ENCODE peak calls at places on chromosomes 12 and 14, in seven cellular contexts. C is MM.1S, P is neuronal stem cell, X is neural progenitor cell, R is fibroblast of lung, F is H9, E is SK-N-SH. Q is an unnamed sample.

GRCh38 chr12:60494249-60494648 is 898.4 kb downstream of the SLC16A7 start:
- DNase-seq in P (no peak), E (peak; percentile 0), C (peak; percentile 25), X (peak; percentile 40), R (peak; percentile 45), F (no peak), Q (peak; percentile 77)

GRCh38 chr14:90518941-90519256 is 122.1 kb downstream of the CALM1 start:
- DNase-seq in R (no peak), F (peak; percentile 68), X (peak; percentile 47), C (peak; percentile 8), P (no peak), E (no peak), Q (peak; percentile 52)

GRCh38 chr12:50924131-50924438 is 28.3 kb upstream of the HIGD1C start:
- DNase-seq in E (no peak), X (no peak), F (peak; percentile 37), P (no peak), C (no peak), R (no peak), Q (peak; percentile 6)

GRCh38 chr12:51598156-51598555 is 7.1 kb downstream of the SCN8A start:
- DNase-seq in X (no peak), R (no peak), P (no peak), F (no peak), C (no peak), E (no peak), Q (no peak)

GRCh38 chr14:58747181-58747580 is 109.4 kb downstream of the DACT1 start:
- DNase-seq in C (no peak), F (no peak), R (peak; percentile 96), P (no peak), X (no peak), E (no peak), Q (peak; percentile 100)

GRCh38 chr12:91249059-91250055 is 66.7 kb upstream of the DCN start:
- DNase-seq in C (no peak), F (no peak), E (no peak), R (no peak), X (no peak), P (no peak), Q (no peak)

GRCh38 chr12:104183443-104183842 is 32.1 kb upstream of the TXNRD1 start:
- DNase-seq in E (no peak), F (no peak), C (no peak), P (no peak), R (no peak), X (no peak), Q (no peak)

GRCh38 chr12:123519151-123520001 is 14.1 kb downstream of the RILPL1 start:
- DNase-seq in E (no peak), F (peak; percentile 56), P (no peak), C (no peak), X (no peak), R (peak; percentile 85), Q (no peak)

GRCh38 chr14:61468063-61468825 is 146.9 kb downstream of the PRKCH start:
- DNase-seq in E (no peak), R (no peak), C (no peak), F (no peak), X (no peak), P (no peak), Q (no peak)

GRCh38 chr12:55001198-55001827 is 16.8 kb upstream of the TESPA1 start:
- DNase-seq in R (no peak), C (no peak), X (no peak), E (no peak), P (no peak), F (no peak), Q (no peak)

GRCh38 chr12:54997914-54998507 is 13.4 kb upstream of the TESPA1 start:
- DNase-seq in R (no peak), E (no peak), X (peak; percentile 30), P (no peak), C (no peak), F (peak; percentile 67), Q (no peak)

GRCh38 chr12:55002355-55002754 is 17.4 kb upstream of the NEUROD4 start:
- DNase-seq in R (no peak), C (no peak), F (no peak), P (no peak), X (no peak), E (no peak), Q (no peak)

GRCh38 chr12:54996235-54996634 is 11.7 kb upstream of the TESPA1 start:
- DNase-seq in F (no peak), X (no peak), C (no peak), R (no peak), E (no peak), P (no peak), Q (no peak)

GRCh38 chr12:54998958-54999510 is 14.5 kb upstream of the TESPA1 start:
- DNase-seq in R (no peak), E (no peak), P (no peak), F (no peak), X (no peak), C (peak; percentile 44), Q (peak; percentile 5)
- H3K27me3 ChIP-seq in R (no peaks in the 10 kb centered on the region), E (peaks cover 36% of the 10 kb centered on the region), P (no peaks in the 10 kb centered on the region), F (no peaks in the 10 kb centered on the region), X (no peaks in the 10 kb centered on the region), C (no peaks in the 10 kb centered on the region), Q (peaks cover 87% of the 10 kb centered on the region)

DNA sequence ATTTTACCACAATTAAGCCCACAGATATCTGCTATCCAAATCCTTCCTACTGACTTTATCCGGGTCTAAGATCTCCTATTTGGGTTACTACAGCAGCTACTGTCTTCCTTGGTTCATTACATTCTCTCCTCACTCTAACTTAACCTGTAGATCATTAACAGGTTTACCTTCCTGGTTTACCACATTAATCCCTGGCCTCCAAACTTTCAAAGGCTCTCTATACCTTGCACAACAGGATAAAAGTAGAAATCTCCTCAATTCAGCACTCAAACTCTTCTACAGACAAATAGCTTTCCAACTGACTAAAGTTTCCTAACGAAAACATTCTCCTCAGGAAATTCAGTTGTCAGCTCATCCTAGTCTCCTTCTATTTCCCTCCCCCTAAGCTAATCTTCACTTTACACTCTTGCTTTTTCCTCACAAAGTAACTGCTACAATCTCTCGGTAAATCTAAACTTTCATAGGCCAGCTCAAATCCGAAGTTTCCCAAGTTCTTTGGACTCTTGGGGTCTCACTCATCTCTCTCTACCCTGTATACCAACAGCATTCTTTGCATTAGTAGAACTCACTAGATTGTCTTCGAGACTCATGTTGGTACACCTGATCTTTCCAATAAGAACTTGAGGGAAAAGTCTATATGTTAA is 2.7 kb downstream of the BTBD7 start:
- DNase-seq in P (no peak), E (no peak), X (no peak), R (no peak), F (no peak), C (no peak), Q (peak; percentile 22)
- H3K4me2 ChIP-seq in P (no peak overlapping the region), E (peak overlapping the region; percentile 89), X (peak overlapping the region; percentile 75), R (no peak overlapping the region), F (no peak overlapping the region), C (peak overlapping the region; percentile 85), Q (peak overlapping the region; percentile 98)

GRCh38 chr12:118374909-118375308 is 1.4 kb upstream of the SUDS3 start:
- DNase-seq in F (no peak), E (no peak), P (no peak), C (no peak), X (no peak), R (peak; percentile 20), Q (no peak)

GRCh38 chr12:118374126-118374725 is 1.5 kb upstream of the TAOK3 start:
- DNase-seq in C (no peak), F (no peak), X (no peak), P (no peak), R (no peak), E (no peak), Q (no peak)

GRCh38 chr12:118372541-118373495 is at the start of gene TAOK3:
- DNase-seq in R (peak; percentile 99), P (peak; percentile 96), X (peak; percentile 99), F (peak; percentile 100), C (peak; percentile 93), E (peak; percentile 97), Q (peak; percentile 99)

GRCh38 chr12:118375348-118375747 is 1.0 kb upstream of the SUDS3 start:
- DNase-seq in X (no peak), F (no peak), C (no peak), R (no peak), E (no peak), P (no peak), Q (no peak)

DNA sequence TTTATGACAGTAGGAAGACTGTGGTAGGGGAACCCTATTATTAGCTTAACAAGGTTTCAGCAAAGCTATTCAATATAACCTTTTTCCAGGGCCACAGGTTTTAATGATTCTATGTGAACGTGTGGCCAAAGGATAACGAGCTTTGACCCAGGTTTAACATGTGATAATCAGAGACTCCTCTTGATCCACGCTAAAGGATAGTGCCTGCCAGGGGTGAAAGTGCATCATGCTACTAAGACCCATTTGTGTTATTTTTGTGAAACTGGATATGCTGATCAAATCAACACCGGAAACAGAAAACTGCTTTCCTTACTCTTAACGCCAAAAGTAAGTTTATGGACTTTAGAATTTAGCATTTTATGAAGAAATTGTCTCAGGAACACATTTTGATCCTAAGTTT is 921 bp upstream of the TAOK3 start:
- DNase-seq in C (no peak), E (no peak), F (no peak), P (no peak), R (no peak), X (peak; percentile 6), Q (no peak)
- H3K9ac ChIP-seq in C (no peak overlapping the region), E (peak overlapping the region; percentile 74), F (no peak overlapping the region), P (no peak overlapping the region), R (no peak overlapping the region), X (no peak overlapping the region), Q (peak overlapping the region; percentile 81)

DNA sequence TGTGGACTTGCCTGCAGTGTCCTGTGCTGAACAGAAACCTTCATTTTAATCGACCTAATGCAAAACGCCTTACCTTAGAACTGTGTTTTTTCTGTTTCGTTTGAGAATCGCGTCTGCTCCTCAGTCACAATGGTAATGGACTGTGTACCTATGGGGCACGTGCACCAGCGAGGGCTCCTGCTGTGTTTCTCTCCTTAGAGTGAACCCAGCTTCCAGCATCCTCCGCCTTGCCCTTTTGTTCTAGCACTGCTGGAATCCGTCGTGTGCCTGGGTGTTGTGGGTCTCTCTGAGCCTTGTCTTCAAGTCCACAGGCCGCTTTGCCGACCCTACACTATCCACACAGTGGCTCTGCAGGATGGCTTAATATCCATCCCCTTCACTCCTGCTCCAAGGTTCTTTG is 3.6 kb downstream of the AMN start:
- DNase-seq in R (no peak), E (no peak), C (no peak), X (peak; percentile 51), P (no peak), F (no peak), Q (no peak)
- H3K27me3 ChIP-seq in R (peaks cover 63% of the 10 kb centered on the region), E (peaks cover 5% of the 10 kb centered on the region), C (no peaks in the 10 kb centered on the region), X (peaks cover 100% of the 10 kb centered on the region), P (peaks cover 22% of the 10 kb centered on the region), F (peaks cover 36% of the 10 kb centered on the region), Q (peaks cover 5% of the 10 kb centered on the region)

DNA sequence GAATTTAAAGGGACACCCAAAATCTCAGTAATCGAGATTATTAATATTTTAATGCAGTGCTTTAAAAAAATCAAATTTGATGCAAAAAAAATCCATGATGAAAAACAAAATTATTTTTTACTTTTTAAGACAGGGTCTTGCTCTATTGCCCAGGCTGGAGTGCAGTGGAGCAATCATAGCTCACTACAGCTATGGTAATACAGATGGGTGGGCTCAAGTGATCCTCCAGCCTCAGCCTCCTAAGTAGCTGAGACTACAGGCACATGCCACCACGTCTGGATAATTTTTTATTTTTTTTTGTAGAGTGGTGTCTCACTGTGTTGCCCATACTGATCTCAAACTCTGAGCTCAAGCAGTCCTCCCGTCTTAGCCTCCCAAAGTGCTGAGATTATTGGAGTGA is 62.9 kb downstream of the TRAF3 start:
- DNase-seq in E (no peak), F (no peak), C (no peak), P (no peak), X (no peak), R (no peak), Q (no peak)
- H3K4me2 ChIP-seq in E (no peak overlapping the region), F (no peak overlapping the region), C (no peak overlapping the region), P (no peak overlapping the region), X (no peak overlapping the region), R (no peak overlapping the region), Q (no peak overlapping the region)

Q was measured in PC-3.